ENCODE peak calls at places on chromosomes 13 and 19, in nine cellular contexts. B is pancreas; G is left kidney; L is activated CD4-positive, alpha-beta T cell treated with anti-CD3 and anti-CD28 coated beads for 48 hours; J is CD4-positive, alpha-beta memory T cell; H is Peyer's patch; U is stimulated activated CD4-positive, alpha-beta T cell treated with anti-CD3 and anti-CD28 coated beads, Interleukin-12 subunit alpha, Interleukin-12 subunit beta, amount 100 ng/mL, for 24 hours; Q is cardiac muscle cell; T is stimulated activated CD8-positive, alpha-beta memory T cell treated with anti-CD3 and anti-CD28 coated beads, Interleukin-7, amount 100 ng/mL, for 1 hour. A is an unnamed sample.

GRCh38 chr13:100506600-100507422 is 81.8 kb downstream of the GGACT start:
- DNase-seq in Q (no peak), G (no peak), T (no peak), L (no peak), B (no peak), U (no peak), H (no peak), J (peak; percentile 20), A (no peak)

GRCh38 chr13:60627071-60627686 is 230.2 kb downstream of the TDRD3 start:
- DNase-seq in U (peak; percentile 2), T (no peak), Q (peak; percentile 73), J (no peak), L (peak; percentile 24), G (peak; percentile 80), H (no peak), B (no peak), A (no peak)

GRCh38 chr13:32175307-32175706 is 139.9 kb downstream of the ZAR1L start:
- DNase-seq in U (no peak), Q (peak; percentile 50), G (peak; percentile 83), B (no peak), H (no peak), T (no peak), L (no peak), J (no peak), A (no peak)

GRCh38 chr19:15280048-15280725 is 47.9 kb upstream of the EPHX3 start:
- DNase-seq in U (no peak), Q (no peak), L (no peak), G (peak; percentile 37), T (no peak), J (no peak), B (no peak), H (no peak), A (no peak)

GRCh38 chr19:33407716-33408115 is 34.2 kb downstream of the CEBPG start:
- DNase-seq in Q (no peak), J (no peak), B (no peak), L (no peak), H (no peak), T (no peak), U (no peak), G (no peak), A (no peak)

GRCh38 chr13:18946738-18947137 is 234.9 kb downstream of the TUBA3C start:
- DNase-seq in B (no peak), H (peak; percentile 21), L (no peak), U (no peak), Q (no peak), G (no peak), J (no peak), T (no peak), A (no peak)

GRCh38 chr19:1811472-1811894 is 593 bp downstream of the ATP8B3 start:
- DNase-seq in B (peak; percentile 66), G (peak; percentile 18), Q (peak; percentile 14), T (no peak), U (peak; percentile 26), L (peak; percentile 72), J (no peak), H (peak; percentile 89), A (peak; percentile 82)

GRCh38 chr19:32662186-32662585 is 12.8 kb downstream of the ANKRD27 start:
- DNase-seq in U (no peak), T (no peak), B (no peak), H (no peak), L (no peak), Q (no peak), G (no peak), J (no peak), A (no peak)

GRCh38 chr13:112346173-112346898 is 29.8 kb upstream of the SPACA7 start:
- DNase-seq in J (no peak), G (peak; percentile 83), L (peak; percentile 8), H (no peak), U (no peak), Q (peak; percentile 43), T (no peak), B (no peak), A (no peak)

GRCh38 chr19:56170261-56170660 is 5.5 kb upstream of the GALP start:
- DNase-seq in B (peak; percentile 63), G (peak; percentile 26), U (no peak), L (no peak), H (peak; percentile 63), J (no peak), Q (no peak), T (no peak), A (no peak)

GRCh38 chr13:95530178-95530577 is 22.3 kb upstream of the CLDN10 start:
- DNase-seq in G (peak; percentile 24), B (peak; percentile 62), J (no peak), Q (no peak), T (no peak), L (no peak), U (no peak), H (no peak), A (no peak)

GRCh38 chr19:18322318-18322758 is 538 bp downstream of the LSM4 start:
- DNase-seq in L (peak; percentile 70), G (peak; percentile 78), T (no peak), H (peak; percentile 81), U (peak; percentile 55), B (no peak), J (no peak), Q (peak; percentile 63), A (peak; percentile 84)

GRCh38 chr19:10402441-10403038 is 802 bp downstream of the CDC37 start:
- DNase-seq in Q (no peak), H (no peak), B (no peak), J (no peak), T (no peak), U (no peak), L (no peak), G (peak; percentile 50), A (peak; percentile 45)

GRCh38 chr13:86510792-86511191 is 711.6 kb upstream of the SLITRK6 start:
- DNase-seq in B (no peak), T (no peak), H (no peak), U (no peak), G (no peak), J (no peak), Q (no peak), L (no peak), A (no peak)

GRCh38 chr13:113520571-113520970 is 30.1 kb upstream of the DCUN1D2 start:
- DNase-seq in J (no peak), G (no peak), H (no peak), B (no peak), L (no peak), T (no peak), Q (no peak), U (no peak), A (no peak)

GRCh38 chr13:57858376-57858775 is 226.8 kb downstream of the PCDH17 start:
- DNase-seq in H (no peak), L (no peak), T (no peak), G (no peak), B (no peak), J (no peak), Q (no peak), U (no peak), A (no peak)

GRCh38 chr19:8451885-8452284 is 7.1 kb downstream of the HNRNPM start:
- DNase-seq in G (no peak), U (no peak), T (no peak), Q (no peak), J (no peak), H (no peak), L (no peak), B (no peak), A (no peak)

GRCh38 chr19:29389495-29389894 is 136.3 kb upstream of the VSTM2B start:
- DNase-seq in H (no peak), L (no peak), G (no peak), B (no peak), T (no peak), Q (no peak), J (no peak), U (no peak), A (no peak)

GRCh38 chr13:34002141-34002540 is 184.2 kb downstream of the RFC3 start:
- DNase-seq in T (no peak), J (no peak), U (no peak), Q (no peak), L (no peak), G (no peak), B (no peak), H (no peak), A (no peak)

GRCh38 chr13:25980255-25980654 is 71.6 kb downstream of the SHISA2 start:
- DNase-seq in U (no peak), H (no peak), L (no peak), T (no peak), G (peak; percentile 90), J (no peak), Q (peak; percentile 50), B (no peak), A (no peak)

GRCh38 chr13:71852082-71852481 is 14.9 kb downstream of the DACH1 start:
- DNase-seq in H (no peak), J (no peak), U (no peak), B (no peak), G (no peak), T (no peak), L (no peak), Q (no peak), A (no peak)

GRCh38 chr13:35346494-35346893 is 130.0 kb downstream of the MAB21L1 start:
- DNase-seq in Q (no peak), B (no peak), T (no peak), H (no peak), G (no peak), L (no peak), U (no peak), J (no peak), A (no peak)

GRCh38 chr19:17026041-17026658 is 460 bp downstream of the CPAMD8 start:
- DNase-seq in G (peak; percentile 82), L (no peak), J (no peak), H (no peak), U (no peak), Q (peak; percentile 20), B (no peak), T (no peak), A (peak; percentile 26)

GRCh38 chr13:80030491-80030890 is 310.4 kb downstream of the SPRY2 start:
- DNase-seq in T (no peak), U (no peak), G (peak; percentile 38), H (peak; percentile 49), J (no peak), Q (no peak), L (no peak), B (no peak), A (peak; percentile 44)

GRCh38 chr13:79349011-79349410 is 57.0 kb downstream of the RBM26 start:
- DNase-seq in L (no peak), Q (no peak), H (no peak), J (no peak), U (no peak), B (no peak), T (no peak), G (no peak), A (no peak)

GRCh38 chr19:45591004-45591637 is 6.5 kb upstream of the OPA3 start:
- DNase-seq in L (peak; percentile 71), J (no peak), G (peak; percentile 81), B (peak; percentile 50), U (peak; percentile 38), T (no peak), Q (peak; percentile 76), H (peak; percentile 77), A (peak; percentile 73)

GRCh38 chr19:35561436-35561835 is 2.0 kb downstream of the ATP4A start:
- DNase-seq in L (no peak), J (no peak), T (no peak), U (no peak), H (no peak), B (no peak), Q (no peak), G (no peak), A (no peak)

GRCh38 chr13:112905990-112906641 is 62.9 kb upstream of the MCF2L start:
- DNase-seq in J (no peak), H (no peak), G (no peak), Q (no peak), U (no peak), L (no peak), B (no peak), T (no peak), A (no peak)

GRCh38 chr13:34833562-34834182 is 108.4 kb upstream of the NBEA start:
- DNase-seq in Q (no peak), T (no peak), J (no peak), B (no peak), G (no peak), L (no peak), H (no peak), U (no peak), A (no peak)

GRCh38 chr13:32297206-32297605 is 18.0 kb downstream of the ZAR1L start:
- DNase-seq in T (no peak), H (no peak), G (no peak), B (no peak), U (no peak), Q (no peak), J (no peak), L (no peak), A (no peak)

GRCh38 chr13:67048793-67049150 is 181.4 kb downstream of the PCDH9 start:
- DNase-seq in T (no peak), U (no peak), B (no peak), Q (no peak), L (no peak), J (no peak), H (no peak), G (no peak), A (no peak)

A was measured in transverse colon.